ENCODE peak calls at places on chromosomes 13 and 19, in four cellular contexts. One of them, this sample, is unnamed. For H3K9me3, the result is how much of the 10 kb centered on the place peaks cover.

GRCh38 chr13:99959538-99960230 is 11.9 kb downstream of the ZIC5 start:
- DNase-seq in right cardiac atrium: no peak
- DNase-seq in HCT116: no peak
- DNase-seq in upper lobe of left lung: no peak
- DNase-seq in this sample: no peak

GRCh38 chr19:46296722-46297431 is at the start of gene HIF3A:
- DNase-seq in right cardiac atrium: peak
- DNase-seq in HCT116: no peak
- DNase-seq in upper lobe of left lung: peak
- DNase-seq in this sample: no peak

GRCh38 chr19:44848036-44848804 is 2.1 kb downstream of the NECTIN2 start:
- DNase-seq in upper lobe of left lung: no peak
- DNase-seq in HCT116: no peak
- DNase-seq in right cardiac atrium: peak
- DNase-seq in this sample: no peak

GRCh38 chr19:17289489-17289888 is 7.8 kb downstream of the ANKLE1 start:
- DNase-seq in HCT116: peak
- DNase-seq in upper lobe of left lung: peak
- DNase-seq in right cardiac atrium: peak
- DNase-seq in this sample: no peak

GRCh38 chr19:6402834-6403608 is 10.1 kb upstream of the GTF2F1 start:
- DNase-seq in upper lobe of left lung: no peak
- DNase-seq in HCT116: no peak
- DNase-seq in right cardiac atrium: no peak
- DNase-seq in this sample: no peak

GRCh38 chr19:12985049-12985776 is 10.1 kb upstream of the NFIX start:
- DNase-seq in upper lobe of left lung: peak
- DNase-seq in right cardiac atrium: peak
- DNase-seq in HCT116: peak
- DNase-seq in this sample: no peak

GRCh38 chr13:76853481-76853880 is 32.7 kb downstream of the KCTD12 start:
- DNase-seq in HCT116: no peak
- DNase-seq in right cardiac atrium: no peak
- DNase-seq in upper lobe of left lung: no peak
- DNase-seq in this sample: no peak

GRCh38 chr13:26476111-26476743 is 81.3 kb upstream of the WASF3 start:
- DNase-seq in right cardiac atrium: peak
- DNase-seq in upper lobe of left lung: no peak
- DNase-seq in HCT116: no peak
- DNase-seq in this sample: no peak

GRCh38 chr19:4909172-4909896 is at the start of gene UHRF1:
- DNase-seq in upper lobe of left lung: no peak
- DNase-seq in HCT116: no peak
- DNase-seq in right cardiac atrium: no peak
- DNase-seq in this sample: peak

GRCh38 chr13:35927554-35927953 is 203.6 kb downstream of the DCLK1 start:
- DNase-seq in right cardiac atrium: peak
- DNase-seq in HCT116: no peak
- DNase-seq in upper lobe of left lung: no peak
- DNase-seq in this sample: no peak

GRCh38 chr13:97120976-97121375 is 101.2 kb upstream of the MBNL2 start:
- DNase-seq in upper lobe of left lung: no peak
- DNase-seq in HCT116: no peak
- DNase-seq in right cardiac atrium: no peak
- DNase-seq in this sample: no peak

GRCh38 chr19:14342809-14343208 is 38.4 kb upstream of the ADGRE5 start:
- DNase-seq in upper lobe of left lung: no peak
- DNase-seq in HCT116: no peak
- DNase-seq in right cardiac atrium: no peak
- DNase-seq in this sample: no peak

GRCh38 chr19:14343286-14343685 is 38.0 kb upstream of the ADGRE5 start:
- DNase-seq in upper lobe of left lung: no peak
- DNase-seq in right cardiac atrium: no peak
- DNase-seq in HCT116: no peak
- DNase-seq in this sample: no peak

GRCh38 chr19:14339741-14340140 is 41.5 kb upstream of the ADGRE5 start:
- DNase-seq in upper lobe of left lung: no peak
- DNase-seq in HCT116: no peak
- DNase-seq in right cardiac atrium: no peak
- DNase-seq in this sample: no peak

GRCh38 chr19:14333101-14333871 is 48.0 kb upstream of the ADGRE5 start:
- DNase-seq in right cardiac atrium: peak
- DNase-seq in HCT116: no peak
- DNase-seq in upper lobe of left lung: no peak
- DNase-seq in this sample: no peak

DNA sequence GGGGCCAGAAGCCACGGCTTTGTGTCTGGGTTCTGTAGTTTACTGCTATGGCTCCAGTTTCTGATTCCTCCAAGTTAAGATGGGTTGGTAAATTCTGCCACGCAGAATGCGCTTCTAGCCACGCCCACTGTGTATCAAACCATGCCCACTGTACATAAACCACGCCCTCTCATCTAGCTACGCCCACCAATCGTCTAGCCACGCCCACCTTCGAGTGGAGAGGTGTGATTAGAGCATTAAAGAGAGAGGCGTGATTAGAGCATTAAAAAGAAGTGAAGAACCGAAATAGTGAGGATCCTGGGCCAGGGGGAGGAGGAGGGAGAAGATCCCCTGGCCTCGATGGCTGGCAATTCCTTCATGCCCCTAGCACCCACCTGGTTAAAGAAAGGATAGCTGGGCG is 43.7 kb upstream of the ADGRE5 start:
- DNase-seq in upper lobe of left lung: no peak
- DNase-seq in right cardiac atrium: peak
- DNase-seq in HCT116: peak
- DNase-seq in this sample: peak
- H3K9me3 ChIP-seq in upper lobe of left lung: under half
- H3K9me3 ChIP-seq in right cardiac atrium: under half
- H3K9me3 ChIP-seq in HCT116: under half
- H3K9me3 ChIP-seq in this sample: under half

GRCh38 chr19:23909222-23909621 is 5.5 kb upstream of the ZNF726 start:
- DNase-seq in upper lobe of left lung: no peak
- DNase-seq in HCT116: no peak
- DNase-seq in right cardiac atrium: no peak
- DNase-seq in this sample: no peak

GRCh38 chr19:23904406-23904805 is 10.3 kb upstream of the ZNF726 start:
- DNase-seq in upper lobe of left lung: no peak
- DNase-seq in HCT116: no peak
- DNase-seq in right cardiac atrium: no peak
- DNase-seq in this sample: no peak

GRCh38 chr19:23905771-23906170 is 8.9 kb upstream of the ZNF726 start:
- DNase-seq in HCT116: no peak
- DNase-seq in upper lobe of left lung: no peak
- DNase-seq in right cardiac atrium: no peak
- DNase-seq in this sample: no peak

GRCh38 chr19:23906835-23907234 is 7.9 kb upstream of the ZNF726 start:
- DNase-seq in upper lobe of left lung: no peak
- DNase-seq in HCT116: no peak
- DNase-seq in right cardiac atrium: no peak
- DNase-seq in this sample: no peak

GRCh38 chr19:23908165-23908564 is 6.5 kb upstream of the ZNF726 start:
- DNase-seq in right cardiac atrium: no peak
- DNase-seq in HCT116: no peak
- DNase-seq in upper lobe of left lung: no peak
- DNase-seq in this sample: no peak
- H3K9me3 ChIP-seq in right cardiac atrium: under half
- H3K9me3 ChIP-seq in HCT116: under half
- H3K9me3 ChIP-seq in upper lobe of left lung: under half
- H3K9me3 ChIP-seq in this sample: under half

GRCh38 chr19:23946569-23946968 is 31.9 kb downstream of the ZNF726 start:
- DNase-seq in right cardiac atrium: no peak
- DNase-seq in upper lobe of left lung: no peak
- DNase-seq in HCT116: no peak
- DNase-seq in this sample: no peak
- H3K9me3 ChIP-seq in right cardiac atrium: under half
- H3K9me3 ChIP-seq in upper lobe of left lung: under half
- H3K9me3 ChIP-seq in HCT116: under half
- H3K9me3 ChIP-seq in this sample: under half

GRCh38 chr19:43575156-43575950 is at the start of the genes PINLYP and XRCC1:
- DNase-seq in upper lobe of left lung: peak
- DNase-seq in HCT116: peak
- DNase-seq in right cardiac atrium: peak
- DNase-seq in this sample: peak

GRCh38 chr19:43570174-43570791 is 5.0 kb downstream of the XRCC1 start:
- DNase-seq in upper lobe of left lung: no peak
- DNase-seq in right cardiac atrium: no peak
- DNase-seq in HCT116: no peak
- DNase-seq in this sample: no peak

GRCh38 chr19:43574424-43575155 is 737 bp downstream of the XRCC1 start:
- DNase-seq in right cardiac atrium: no peak
- DNase-seq in upper lobe of left lung: no peak
- DNase-seq in HCT116: no peak
- DNase-seq in this sample: no peak

GRCh38 chr19:43575955-43576451 is 402 bp downstream of the PINLYP start:
- DNase-seq in right cardiac atrium: no peak
- DNase-seq in upper lobe of left lung: no peak
- DNase-seq in HCT116: no peak
- DNase-seq in this sample: no peak

GRCh38 chr19:43572172-43572588 is 3.1 kb downstream of the XRCC1 start:
- DNase-seq in HCT116: no peak
- DNase-seq in right cardiac atrium: no peak
- DNase-seq in upper lobe of left lung: no peak
- DNase-seq in this sample: no peak
- H3K9me3 ChIP-seq in HCT116: under half
- H3K9me3 ChIP-seq in right cardiac atrium: under half
- H3K9me3 ChIP-seq in upper lobe of left lung: under half
- H3K9me3 ChIP-seq in this sample: under half

GRCh38 chr19:23522431-23522830 is 127.2 kb upstream of the ZNF91 start:
- DNase-seq in upper lobe of left lung: no peak
- DNase-seq in HCT116: no peak
- DNase-seq in right cardiac atrium: no peak
- DNase-seq in this sample: no peak

GRCh38 chr19:23521471-23521870 is 126.2 kb upstream of the ZNF91 start:
- DNase-seq in right cardiac atrium: no peak
- DNase-seq in upper lobe of left lung: no peak
- DNase-seq in HCT116: no peak
- DNase-seq in this sample: no peak

GRCh38 chr19:23523863-23524262 is 128.6 kb upstream of the ZNF91 start:
- DNase-seq in HCT116: no peak
- DNase-seq in upper lobe of left lung: no peak
- DNase-seq in right cardiac atrium: no peak
- DNase-seq in this sample: no peak

GRCh38 chr19:23516266-23516665 is 121.0 kb upstream of the ZNF91 start:
- DNase-seq in HCT116: no peak
- DNase-seq in upper lobe of left lung: no peak
- DNase-seq in right cardiac atrium: no peak
- DNase-seq in this sample: no peak

GRCh38 chr19:23520441-23520840 is 125.2 kb upstream of the ZNF91 start:
- DNase-seq in upper lobe of left lung: no peak
- DNase-seq in HCT116: no peak
- DNase-seq in right cardiac atrium: no peak
- DNase-seq in this sample: no peak
- H3K9me3 ChIP-seq in upper lobe of left lung: under half
- H3K9me3 ChIP-seq in HCT116: under half
- H3K9me3 ChIP-seq in right cardiac atrium: under half
- H3K9me3 ChIP-seq in this sample: under half

DNA sequence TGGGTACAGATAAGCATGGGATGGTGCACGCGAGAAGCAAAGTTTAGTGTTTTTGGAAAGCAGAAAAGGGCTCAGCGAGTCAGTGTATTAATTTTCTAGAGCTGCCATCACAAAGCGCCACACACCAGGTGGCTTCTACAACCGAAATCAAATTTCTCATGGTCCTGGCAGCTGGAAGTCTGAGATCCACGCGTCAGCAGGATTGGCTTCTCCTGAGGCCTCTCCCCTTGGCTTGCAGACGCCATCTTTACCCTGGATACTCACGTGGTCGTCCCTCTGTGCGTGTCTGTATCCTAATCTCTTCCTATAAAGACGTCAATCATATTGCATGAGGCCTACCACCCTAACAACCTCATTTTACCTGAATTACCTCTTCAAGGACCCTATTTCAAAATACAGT is 51.5 kb upstream of the USP29 start:
- DNase-seq in right cardiac atrium: no peak
- DNase-seq in HCT116: no peak
- DNase-seq in upper lobe of left lung: no peak
- DNase-seq in this sample: no peak
- H3K9me3 ChIP-seq in right cardiac atrium: under half
- H3K9me3 ChIP-seq in HCT116: under half
- H3K9me3 ChIP-seq in upper lobe of left lung: under half
- H3K9me3 ChIP-seq in this sample: under half

DNA sequence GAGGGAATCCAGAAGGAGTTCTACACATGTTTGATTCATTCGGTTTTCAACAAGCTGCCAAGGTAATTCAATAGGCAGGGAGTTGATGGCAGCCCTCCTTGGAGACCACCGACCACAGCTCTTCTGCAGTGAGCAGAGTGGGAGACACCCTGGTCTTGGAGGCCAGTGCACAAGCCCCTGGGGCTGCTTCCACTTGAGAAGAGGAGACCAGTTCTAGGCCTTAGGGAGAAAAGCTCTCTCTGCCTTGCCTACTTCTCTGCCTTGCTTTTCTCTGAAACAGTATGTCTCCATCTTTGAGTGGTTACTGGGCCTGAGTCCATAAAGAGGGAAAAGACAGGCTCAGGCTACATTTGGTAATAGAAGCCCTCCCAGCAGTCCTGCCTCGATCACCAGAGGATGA is 671.9 kb downstream of the UQCRFS1 start:
- DNase-seq in right cardiac atrium: no peak
- DNase-seq in upper lobe of left lung: no peak
- DNase-seq in HCT116: no peak
- DNase-seq in this sample: no peak
- H3K9me3 ChIP-seq in right cardiac atrium: under half
- H3K9me3 ChIP-seq in upper lobe of left lung: under half
- H3K9me3 ChIP-seq in HCT116: under half
- H3K9me3 ChIP-seq in this sample: under half

This sample was measured in T-helper 17 cell.